ENCODE peak calls at places on chromosomes 16 and 17, in four cellular contexts. E, B, C and U are unnamed samples.

GRCh38 chr16:85917959-85918358 is 19.0 kb downstream of the IRF8 start:
- DNase-seq in C (no peak), B (peak; percentile 47), E (no peak), U (no peak)

GRCh38 chr16:67917140-67917851 is 14.4 kb downstream of the CTRL start:
- DNase-seq in E (no peak), B (no peak), C (no peak), U (no peak)

GRCh38 chr16:5065813-5066212 is at the start of gene C16orf89:
- DNase-seq in B (no peak), C (no peak), E (no peak), U (no peak)

GRCh38 chr16:86512860-86513470 is 2.6 kb downstream of the FOXF1 start:
- DNase-seq in E (no peak), C (no peak), B (no peak), U (no peak)

GRCh38 chr16:75264531-75264998 is 13.1 kb upstream of the BCAR1 start:
- DNase-seq in C (peak; percentile 76), E (no peak), B (no peak), U (no peak)

GRCh38 chr17:7750321-7750821 is 32.8 kb downstream of the DNAH2 start:
- DNase-seq in C (no peak), B (no peak), E (no peak), U (no peak)

GRCh38 chr17:17416007-17416399 is 60.8 kb upstream of the MED9 start:
- DNase-seq in B (peak; percentile 31), C (peak; percentile 66), E (peak; percentile 85), U (peak; percentile 36)

GRCh38 chr16:81547919-81548216 is 103.3 kb downstream of the CMIP start:
- DNase-seq in C (no peak), B (no peak), E (no peak), U (no peak)

GRCh38 chr17:42698736-42699414 is 16.5 kb downstream of the CNTNAP1 start:
- DNase-seq in C (peak; percentile 32), B (no peak), E (peak; percentile 99), U (no peak)

GRCh38 chr17:16123531-16123930 is 91.8 kb downstream of the NCOR1 start:
- DNase-seq in C (no peak), B (no peak), E (no peak), U (no peak)

GRCh38 chr17:82985973-82986372 is 93.4 kb upstream of the METRNL start:
- DNase-seq in E (no peak), B (no peak), C (peak; percentile 78), U (peak; percentile 49)

GRCh38 chr17:2705263-2705662 is 6.3 kb downstream of the CLUH start:
- DNase-seq in B (no peak), E (no peak), C (no peak), U (no peak)

GRCh38 chr16:28603381-28604185 is 6.3 kb downstream of the SULT1A1 start:
- DNase-seq in B (no peak), E (no peak), C (no peak), U (no peak)

GRCh38 chr17:53516643-53517042 is 306.1 kb upstream of the KIF2B start:
- DNase-seq in B (no peak), C (no peak), E (no peak), U (no peak)

GRCh38 chr16:53821957-53822625 is 118.1 kb downstream of the FTO start:
- DNase-seq in B (no peak), C (no peak), E (no peak), U (no peak)

GRCh38 chr17:30248786-30249185 is 13.3 kb upstream of the SLC6A4 start:
- DNase-seq in E (no peak), B (no peak), C (no peak), U (no peak)

GRCh38 chr17:55420776-55421178 is 858 bp downstream of the MMD start:
- DNase-seq in B (no peak), C (peak; percentile 65), E (peak; percentile 40), U (peak; percentile 40)

DNA sequence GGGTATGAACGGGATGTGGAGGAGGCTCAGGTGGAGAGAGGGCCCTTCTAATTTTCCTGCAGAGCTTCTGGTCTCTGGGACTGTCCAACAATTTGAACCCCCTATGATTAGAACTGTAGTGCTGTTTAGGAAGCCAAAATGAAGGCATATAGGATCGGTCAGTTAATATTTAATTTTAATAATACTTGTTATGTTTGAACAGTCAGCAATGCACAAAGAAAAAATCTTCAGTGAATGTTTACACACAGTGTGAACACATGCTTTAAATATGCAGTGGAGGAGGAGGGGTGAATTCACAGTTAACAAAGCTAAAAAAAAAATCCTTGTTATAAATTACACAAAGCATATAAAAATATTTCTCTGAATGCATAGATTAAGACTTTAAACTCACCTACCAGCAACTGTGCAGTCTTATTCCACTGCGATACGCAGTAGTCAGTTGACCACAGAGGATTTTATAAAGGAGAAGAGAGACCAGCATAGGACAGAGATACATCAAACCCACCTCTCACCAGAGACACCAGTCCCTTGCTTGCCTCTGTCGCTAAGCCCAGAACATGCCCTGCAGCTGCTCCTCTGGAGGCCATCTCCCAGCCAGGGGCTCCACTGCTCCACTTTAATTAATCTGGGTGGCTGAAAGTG is 14.6 kb downstream of the ANKRD40 start:
- DNase-seq in C (no peak), B (no peak), E (no peak), U (no peak)
- TF ChIP-seq USF1 in C (no peak), B (no peak), E (no peak), U (no peak)

DNA sequence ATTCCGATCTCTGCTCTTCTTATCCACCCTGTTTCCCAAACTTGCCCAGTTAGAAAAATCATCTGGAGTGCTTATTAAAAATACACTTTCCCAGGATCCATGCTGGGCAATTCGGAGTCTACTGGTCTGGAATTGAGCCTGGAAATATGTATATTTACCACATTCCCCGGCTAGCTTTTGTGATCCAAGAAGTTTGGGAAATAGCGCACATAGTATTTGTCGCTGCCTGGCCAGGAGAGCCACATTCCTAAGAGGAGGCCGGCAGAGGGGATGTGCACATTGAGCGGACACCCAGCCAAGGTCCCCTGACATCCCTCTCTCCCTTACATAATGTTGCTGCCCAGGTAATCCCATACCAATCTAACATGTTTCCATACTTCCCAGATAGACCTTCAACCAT is 62.1 kb upstream of the TMEM97 start:
- DNase-seq in B (no peak), C (no peak), E (no peak), U (no peak)
- TF ChIP-seq USF1 in B (no peak), C (no peak), E (no peak), U (no peak)

DNA sequence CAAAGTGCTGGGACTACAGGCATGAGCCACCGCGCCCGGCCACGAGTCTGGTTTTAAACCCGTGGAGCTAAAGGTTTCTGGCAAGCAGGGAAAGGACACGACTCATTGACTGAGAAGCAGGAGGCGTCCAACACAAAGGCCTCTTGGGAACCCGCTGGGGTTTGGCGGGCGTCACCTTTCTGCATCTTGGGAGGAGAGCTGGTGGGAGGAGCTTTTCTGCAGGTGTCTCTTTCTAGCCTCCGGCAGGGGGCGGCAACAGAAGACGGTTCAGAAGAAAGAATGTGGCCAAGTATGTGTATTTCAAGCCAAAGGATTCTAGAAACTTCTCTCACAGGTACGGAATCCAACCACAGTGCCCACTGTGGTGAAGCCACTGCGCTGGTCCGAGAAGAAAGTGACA is 97.4 kb downstream of the MRM3 start:
- DNase-seq in B (peak; percentile 5), C (no peak), E (peak; percentile 61), U (peak; percentile 94)
- TF ChIP-seq USF1 in B (no peak), C (no peak), E (no peak), U (no peak)

GRCh38 chr16:84650062-84650991 is 2.0 kb downstream of the KLHL36 start:
- DNase-seq in E (no peak), C (no peak), B (no peak), U (no peak)
- TF ChIP-seq USF1 in E (no peak), C (no peak), B (no peak), U (no peak)